ENCODE peak calls at places on chromosomes 11 and 22, in six cellular contexts. D is sigmoid colon, E is psoas muscle, T is GM23338, S is PC-3, K is iPS DF 6.9. G is an unnamed sample.

GRCh38 chr11:118928870-118929495 is 3.3 kb upstream of the BCL9L start:
- DNase-seq in T (peak), S (peak), E (no peak), D (peak), K (no peak), G (no peak)

GRCh38 chr11:93922830-93923229 is 72.4 kb upstream of the VSTM5 start:
- DNase-seq in S (no peak), T (no peak), K (no peak), D (no peak), E (no peak), G (no peak)

GRCh38 chr22:42084874-42085273 is 5.4 kb downstream of the SMDT1 start:
- DNase-seq in K (no peak), D (no peak), S (no peak), E (no peak), T (no peak), G (no peak)

GRCh38 chr11:60887531-60887930 is 18.9 kb downstream of the PRPF19 start:
- DNase-seq in T (peak), S (peak), D (no peak), E (no peak), K (peak), G (no peak)

GRCh38 chr11:60672255-60672654 is 27.2 kb upstream of the MS4A8 start:
- DNase-seq in T (no peak), K (no peak), D (no peak), E (no peak), S (no peak), G (no peak)

GRCh38 chr11:107457205-107457557 is 444 bp downstream of the CWF19L2 start:
- DNase-seq in E (no peak), D (no peak), S (no peak), K (no peak), T (peak), G (peak)

GRCh38 chr11:31096191-31096590 is 273.3 kb downstream of the DCDC1 start:
- DNase-seq in D (no peak), E (no peak), S (no peak), K (no peak), T (no peak), G (no peak)

GRCh38 chr22:49587421-49587820 is 240.3 kb downstream of the BRD1 start:
- DNase-seq in K (no peak), S (no peak), T (no peak), D (peak), E (no peak), G (no peak)

GRCh38 chr11:73958521-73959141 is 7.8 kb downstream of the DNAJB13 start:
- DNase-seq in S (no peak), D (no peak), K (no peak), E (peak), T (no peak), G (no peak)

GRCh38 chr11:66663741-66664296 is 13.9 kb downstream of the RBM4B start:
- DNase-seq in E (no peak), T (no peak), K (no peak), D (no peak), S (no peak), G (no peak)

GRCh38 chr11:26599876-26600434 is 27.9 kb upstream of the MUC15 start:
- DNase-seq in E (no peak), S (no peak), K (no peak), T (no peak), D (no peak), G (no peak)

GRCh38 chr11:23124249-23124648 is 264.0 kb upstream of the CCDC179 start:
- DNase-seq in S (peak), D (no peak), E (no peak), T (no peak), K (no peak), G (no peak)

GRCh38 chr11:117529767-117530166 is 202.1 kb downstream of the CEP164 start:
- DNase-seq in E (no peak), S (no peak), T (no peak), D (no peak), K (no peak), G (no peak)
- H3K27ac ChIP-seq in E (no peak), S (no peak), T (no peak), D (no peak), K (no peak), G (no peak)

GRCh38 chr11:1749020-1749758 is 1.2 kb downstream of the IFITM10 start:
- DNase-seq in D (no peak), K (no peak), T (peak), S (no peak), E (peak), G (no peak)

GRCh38 chr11:1749787-1750351 is 526 bp downstream of the IFITM10 start:
- DNase-seq in D (no peak), K (no peak), S (peak), E (peak), T (no peak), G (no peak)

GRCh38 chr11:1747753-1748466 is 2.5 kb downstream of the IFITM10 start:
- DNase-seq in K (no peak), T (no peak), D (peak), S (no peak), E (peak), G (no peak)

GRCh38 chr11:1746956-1747752 is 3.2 kb downstream of the IFITM10 start:
- DNase-seq in K (no peak), D (peak), T (no peak), E (peak), S (no peak), G (no peak)

GRCh38 chr11:1748467-1749019 is 1.9 kb downstream of the IFITM10 start:
- DNase-seq in T (no peak), E (peak), K (no peak), S (no peak), D (no peak), G (no peak)
- H3K4me3 ChIP-seq in T (peak), E (peak), K (peak), S (no peak), D (peak), G (no peak)

GRCh38 chr11:86676533-86677154 is 4.2 kb upstream of the ME3 start:
- DNase-seq in T (peak), K (peak), S (peak), D (no peak), E (no peak), G (no peak)
- H3K27ac ChIP-seq in T (no peak), K (no peak), S (no peak), D (no peak), E (peak), G (no peak)

GRCh38 chr11:116312560-116313340 is 460.0 kb downstream of the BUD13 start:
- DNase-seq in E (peak), T (peak), D (peak), K (no peak), S (no peak), G (no peak)
- H3K4me3 ChIP-seq in E (no peak), T (no peak), D (no peak), K (no peak), S (no peak), G (no peak)

DNA sequence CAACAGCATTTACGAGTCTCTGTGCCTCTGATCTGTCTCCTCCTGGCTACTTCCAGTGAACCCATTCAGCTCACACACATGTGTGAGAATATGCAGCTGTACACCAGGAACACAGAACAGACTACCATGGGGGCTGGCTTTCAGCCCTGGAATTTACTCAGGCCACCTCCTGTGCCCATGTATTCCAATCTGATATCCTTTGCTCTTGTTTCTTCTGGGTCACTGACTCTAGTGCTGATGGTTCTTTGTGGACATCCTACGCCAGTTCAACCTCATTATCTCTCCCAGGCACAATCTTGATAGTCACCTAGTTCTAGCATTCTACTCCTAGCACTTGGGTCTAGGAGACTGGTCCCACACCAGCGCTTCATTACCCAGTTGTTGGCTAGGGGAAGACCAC is 23.0 kb upstream of the ZC3H12C start:
- DNase-seq in E (no peak), T (no peak), K (no peak), S (no peak), D (no peak), G (no peak)
- H3K27ac ChIP-seq in E (peak), T (no peak), K (no peak), S (peak), D (no peak), G (no peak)

DNA sequence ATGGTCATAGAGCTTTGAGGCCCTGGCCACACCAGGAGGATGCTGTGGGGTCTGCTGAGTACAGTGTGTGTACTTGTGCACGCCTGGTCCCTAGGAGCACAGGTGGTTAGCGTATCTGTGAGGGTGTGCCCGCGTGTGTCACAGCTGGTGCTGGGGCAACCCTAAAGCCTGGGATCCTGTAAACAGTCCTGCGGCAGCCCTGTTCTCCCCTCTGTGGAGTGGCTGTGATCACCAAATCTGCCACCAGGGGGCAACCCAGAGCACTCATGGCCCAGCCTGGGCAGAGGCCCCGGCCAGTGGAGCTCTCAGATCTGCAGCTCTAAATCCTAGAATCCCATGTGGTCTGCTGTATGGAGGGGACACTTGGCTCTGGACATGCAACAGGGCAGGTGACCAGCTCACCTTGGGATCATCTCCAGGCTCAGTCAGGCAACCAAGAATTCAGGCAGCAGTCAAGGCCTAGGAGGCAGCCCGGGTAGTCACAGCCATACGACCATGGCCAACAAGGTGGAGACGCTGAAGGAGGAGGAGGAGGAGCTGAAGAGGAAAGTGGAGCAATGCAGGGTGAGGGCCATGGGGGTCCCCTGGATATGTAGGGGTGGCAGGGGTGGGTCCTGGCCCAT is 3.9 kb downstream of the SH3BP1 start:
- DNase-seq in K (no peak), D (peak), S (peak), E (peak), T (peak), G (peak)
- H3K4me3 ChIP-seq in K (no peak), D (no peak), S (no peak), E (no peak), T (no peak), G (no peak)

DNA sequence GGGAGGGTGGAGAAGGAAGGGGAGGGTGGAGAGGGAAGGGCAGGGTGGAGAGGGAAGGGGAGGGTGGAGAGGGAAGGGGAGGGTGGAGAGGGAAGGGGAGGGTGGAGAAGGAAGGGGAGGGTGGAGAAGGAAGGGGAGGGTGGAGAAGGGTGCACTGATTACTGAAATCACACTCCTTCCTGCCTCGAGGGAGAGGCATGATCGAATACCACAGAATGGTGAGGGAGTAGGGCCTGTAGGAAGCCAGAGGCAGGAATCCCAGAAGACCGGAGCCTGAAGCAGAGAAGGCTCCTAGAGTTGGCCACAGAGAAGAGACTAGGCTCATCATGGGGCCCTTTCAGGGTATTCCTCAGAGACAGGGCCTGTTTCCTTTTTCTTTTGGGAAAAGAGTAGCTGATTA is 5.6 kb upstream of the OR52K2 start:
- DNase-seq in K (no peak), D (no peak), T (no peak), S (no peak), E (no peak), G (no peak)
- H3K27ac ChIP-seq in K (no peak), D (no peak), T (no peak), S (no peak), E (no peak), G (no peak)

DNA sequence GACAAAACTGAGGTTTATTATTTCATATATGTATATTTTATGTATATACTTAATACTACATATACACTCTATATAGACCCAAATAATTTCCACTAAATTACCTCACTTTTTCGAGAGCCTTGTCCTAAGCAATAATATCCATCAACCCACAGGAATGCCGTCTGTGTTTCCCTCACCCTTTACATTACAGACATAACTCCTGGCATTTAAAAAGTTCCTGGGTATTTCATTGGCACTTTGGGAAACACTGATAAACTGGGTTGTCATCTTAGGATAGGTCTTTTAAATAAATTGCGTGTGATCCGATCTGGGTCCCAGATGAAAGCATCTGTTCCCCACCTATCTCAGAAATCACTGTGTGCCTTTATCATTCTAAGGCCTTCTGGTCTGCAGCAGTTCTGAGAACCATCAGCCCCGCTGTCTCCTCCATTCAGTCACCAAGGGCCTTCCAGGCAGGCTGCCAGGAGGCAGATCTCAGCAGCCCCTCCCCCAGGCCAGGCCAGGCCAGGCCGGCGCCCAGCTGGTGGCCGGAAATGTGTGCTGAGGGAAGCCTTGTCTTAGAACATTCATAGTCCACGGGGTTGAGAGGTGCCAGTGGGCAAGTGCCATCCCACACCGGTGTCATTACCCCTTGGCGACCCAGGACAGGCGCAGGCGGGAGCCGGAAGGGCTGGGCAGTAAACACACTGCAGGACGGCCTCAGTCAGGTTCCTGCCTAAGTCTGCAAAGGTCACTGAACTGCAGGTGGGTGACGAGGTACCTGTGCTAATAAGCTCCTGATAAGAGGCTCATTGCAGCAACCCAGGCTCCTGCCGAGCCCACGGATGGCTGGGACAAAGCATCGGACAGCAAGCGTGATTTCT is 3.3 kb downstream of the FGF19 start:
- DNase-seq in D (peak), T (peak), S (peak), E (peak), K (no peak), G (no peak)
- H3K4me3 ChIP-seq in D (no peak), T (peak), S (no peak), E (no peak), K (no peak), G (no peak)

DNA sequence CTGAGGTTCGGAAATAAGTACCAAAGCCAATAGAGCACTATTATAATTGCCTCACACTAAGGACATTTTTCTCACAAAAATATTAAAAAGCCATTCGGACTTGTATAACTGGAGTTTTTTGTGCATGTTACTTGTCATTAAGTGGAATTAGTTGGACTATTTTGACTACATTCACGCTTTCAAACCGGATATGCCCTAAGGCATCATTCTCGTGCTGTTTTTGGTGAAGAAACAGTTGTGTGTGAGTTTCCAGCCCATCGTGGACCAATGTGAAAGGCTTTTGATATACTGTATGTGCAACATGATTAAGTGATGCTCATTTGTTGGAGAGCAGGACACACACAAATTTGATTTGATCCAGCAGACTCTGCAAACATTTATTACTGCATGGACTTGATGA is 192.8 kb downstream of the PGR start:
- DNase-seq in S (no peak), D (no peak), E (no peak), K (no peak), T (no peak), G (no peak)
- H3K27ac ChIP-seq in S (no peak), D (no peak), E (no peak), K (no peak), T (no peak), G (no peak)

G was measured in CD4-positive, CD25-positive, alpha-beta regulatory T cell.